ENCODE peak calls at places on chromosomes 7 and 10, in eight cellular contexts. One of them, this sample, is unnamed.

GRCh38 chr7:55193245-55193644 is 171.9 kb upstream of the LANCL2 start:
- DNase-seq in activated CD4-positive, CD25-positive, alpha-beta regulatory T cell treated with anti-CD3 and anti-CD28 coated beads, Interleukin-2, amount 50 U/mL, for 72 hours: no peak
- DNase-seq in amniotic epithelial cell: no peak
- DNase-seq in NCI-H774: no peak
- DNase-seq in stimulated activated CD4-positive, alpha-beta T cell treated with anti-CD3 and anti-CD28 coated beads, Interleukin-4, amount 100 ng/mL, for 1 hour: no peak
- DNase-seq in foreskin fibroblast: peak; percentile 17
- DNase-seq in NCI-H1105: no peak
- DNase-seq in sciatic nerve: no peak
- DNase-seq in this sample: no peak

GRCh38 chr7:18386590-18386989 is 109.0 kb upstream of the HDAC9 start:
- DNase-seq in activated CD4-positive, CD25-positive, alpha-beta regulatory T cell treated with anti-CD3 and anti-CD28 coated beads, Interleukin-2, amount 50 U/mL, for 72 hours: no peak
- DNase-seq in amniotic epithelial cell: no peak
- DNase-seq in NCI-H774: no peak
- DNase-seq in stimulated activated CD4-positive, alpha-beta T cell treated with anti-CD3 and anti-CD28 coated beads, Interleukin-4, amount 100 ng/mL, for 1 hour: no peak
- DNase-seq in foreskin fibroblast: no peak
- DNase-seq in NCI-H1105: no peak
- DNase-seq in sciatic nerve: no peak
- DNase-seq in this sample: no peak

GRCh38 chr7:124276005-124276606 is 243.2 kb upstream of the TMEM229A start:
- DNase-seq in activated CD4-positive, CD25-positive, alpha-beta regulatory T cell treated with anti-CD3 and anti-CD28 coated beads, Interleukin-2, amount 50 U/mL, for 72 hours: no peak
- DNase-seq in amniotic epithelial cell: peak; percentile 18
- DNase-seq in NCI-H774: no peak
- DNase-seq in stimulated activated CD4-positive, alpha-beta T cell treated with anti-CD3 and anti-CD28 coated beads, Interleukin-4, amount 100 ng/mL, for 1 hour: no peak
- DNase-seq in foreskin fibroblast: no peak
- DNase-seq in NCI-H1105: no peak
- DNase-seq in sciatic nerve: no peak
- DNase-seq in this sample: no peak

GRCh38 chr10:108450280-108450679 is 1285.8 kb upstream of the SORCS1 start:
- DNase-seq in activated CD4-positive, CD25-positive, alpha-beta regulatory T cell treated with anti-CD3 and anti-CD28 coated beads, Interleukin-2, amount 50 U/mL, for 72 hours: no peak
- DNase-seq in amniotic epithelial cell: no peak
- DNase-seq in NCI-H774: no peak
- DNase-seq in stimulated activated CD4-positive, alpha-beta T cell treated with anti-CD3 and anti-CD28 coated beads, Interleukin-4, amount 100 ng/mL, for 1 hour: no peak
- DNase-seq in foreskin fibroblast: no peak
- DNase-seq in NCI-H1105: no peak
- DNase-seq in sciatic nerve: no peak
- DNase-seq in this sample: no peak

GRCh38 chr7:50853311-50853710 is 70.6 kb upstream of the GRB10 start:
- DNase-seq in activated CD4-positive, CD25-positive, alpha-beta regulatory T cell treated with anti-CD3 and anti-CD28 coated beads, Interleukin-2, amount 50 U/mL, for 72 hours: no peak
- DNase-seq in amniotic epithelial cell: no peak
- DNase-seq in NCI-H774: no peak
- DNase-seq in stimulated activated CD4-positive, alpha-beta T cell treated with anti-CD3 and anti-CD28 coated beads, Interleukin-4, amount 100 ng/mL, for 1 hour: no peak
- DNase-seq in foreskin fibroblast: no peak
- DNase-seq in NCI-H1105: no peak
- DNase-seq in sciatic nerve: no peak
- DNase-seq in this sample: no peak

GRCh38 chr7:494261-494687 is 25.4 kb downstream of the PDGFA start:
- DNase-seq in activated CD4-positive, CD25-positive, alpha-beta regulatory T cell treated with anti-CD3 and anti-CD28 coated beads, Interleukin-2, amount 50 U/mL, for 72 hours: no peak
- DNase-seq in amniotic epithelial cell: no peak
- DNase-seq in NCI-H774: no peak
- DNase-seq in stimulated activated CD4-positive, alpha-beta T cell treated with anti-CD3 and anti-CD28 coated beads, Interleukin-4, amount 100 ng/mL, for 1 hour: no peak
- DNase-seq in foreskin fibroblast: no peak
- DNase-seq in NCI-H1105: no peak
- DNase-seq in sciatic nerve: peak; percentile 57
- DNase-seq in this sample: no peak

GRCh38 chr7:69814421-69814962 is 216.2 kb downstream of the AUTS2 start:
- DNase-seq in activated CD4-positive, CD25-positive, alpha-beta regulatory T cell treated with anti-CD3 and anti-CD28 coated beads, Interleukin-2, amount 50 U/mL, for 72 hours: no peak
- DNase-seq in amniotic epithelial cell: no peak
- DNase-seq in NCI-H774: no peak
- DNase-seq in stimulated activated CD4-positive, alpha-beta T cell treated with anti-CD3 and anti-CD28 coated beads, Interleukin-4, amount 100 ng/mL, for 1 hour: no peak
- DNase-seq in foreskin fibroblast: no peak
- DNase-seq in NCI-H1105: no peak
- DNase-seq in sciatic nerve: peak; percentile 59
- DNase-seq in this sample: peak; percentile 55

GRCh38 chr7:155337946-155338631 is 40.4 kb downstream of the INSIG1 start:
- DNase-seq in activated CD4-positive, CD25-positive, alpha-beta regulatory T cell treated with anti-CD3 and anti-CD28 coated beads, Interleukin-2, amount 50 U/mL, for 72 hours: no peak
- DNase-seq in amniotic epithelial cell: no peak
- DNase-seq in NCI-H774: no peak
- DNase-seq in stimulated activated CD4-positive, alpha-beta T cell treated with anti-CD3 and anti-CD28 coated beads, Interleukin-4, amount 100 ng/mL, for 1 hour: no peak
- DNase-seq in foreskin fibroblast: no peak
- DNase-seq in NCI-H1105: no peak
- DNase-seq in sciatic nerve: no peak
- DNase-seq in this sample: no peak

GRCh38 chr10:131872837-131873375 is 27.9 kb upstream of the PPP2R2D start:
- DNase-seq in activated CD4-positive, CD25-positive, alpha-beta regulatory T cell treated with anti-CD3 and anti-CD28 coated beads, Interleukin-2, amount 50 U/mL, for 72 hours: no peak
- DNase-seq in amniotic epithelial cell: no peak
- DNase-seq in NCI-H774: no peak
- DNase-seq in stimulated activated CD4-positive, alpha-beta T cell treated with anti-CD3 and anti-CD28 coated beads, Interleukin-4, amount 100 ng/mL, for 1 hour: no peak
- DNase-seq in foreskin fibroblast: no peak
- DNase-seq in NCI-H1105: no peak
- DNase-seq in sciatic nerve: peak; percentile 45
- DNase-seq in this sample: no peak

GRCh38 chr10:47363781-47364180 is 15.6 kb downstream of the RBP3 start:
- DNase-seq in activated CD4-positive, CD25-positive, alpha-beta regulatory T cell treated with anti-CD3 and anti-CD28 coated beads, Interleukin-2, amount 50 U/mL, for 72 hours: no peak
- DNase-seq in amniotic epithelial cell: no peak
- DNase-seq in NCI-H774: no peak
- DNase-seq in stimulated activated CD4-positive, alpha-beta T cell treated with anti-CD3 and anti-CD28 coated beads, Interleukin-4, amount 100 ng/mL, for 1 hour: no peak
- DNase-seq in foreskin fibroblast: no peak
- DNase-seq in NCI-H1105: no peak
- DNase-seq in sciatic nerve: no peak
- DNase-seq in this sample: no peak

GRCh38 chr10:97024181-97025073 is 161.3 kb downstream of the SLIT1 start:
- DNase-seq in activated CD4-positive, CD25-positive, alpha-beta regulatory T cell treated with anti-CD3 and anti-CD28 coated beads, Interleukin-2, amount 50 U/mL, for 72 hours: no peak
- DNase-seq in amniotic epithelial cell: peak; percentile 57
- DNase-seq in NCI-H774: no peak
- DNase-seq in stimulated activated CD4-positive, alpha-beta T cell treated with anti-CD3 and anti-CD28 coated beads, Interleukin-4, amount 100 ng/mL, for 1 hour: no peak
- DNase-seq in foreskin fibroblast: peak; percentile 72
- DNase-seq in NCI-H1105: no peak
- DNase-seq in sciatic nerve: peak; percentile 49
- DNase-seq in this sample: no peak

GRCh38 chr7:80643336-80643925 is 5.0 kb downstream of the CD36 start:
- DNase-seq in activated CD4-positive, CD25-positive, alpha-beta regulatory T cell treated with anti-CD3 and anti-CD28 coated beads, Interleukin-2, amount 50 U/mL, for 72 hours: no peak
- DNase-seq in amniotic epithelial cell: no peak
- DNase-seq in NCI-H774: no peak
- DNase-seq in stimulated activated CD4-positive, alpha-beta T cell treated with anti-CD3 and anti-CD28 coated beads, Interleukin-4, amount 100 ng/mL, for 1 hour: no peak
- DNase-seq in foreskin fibroblast: no peak
- DNase-seq in NCI-H1105: no peak
- DNase-seq in sciatic nerve: no peak
- DNase-seq in this sample: no peak

GRCh38 chr10:32412499-32412853 is 33.5 kb upstream of the CCDC7 start:
- DNase-seq in activated CD4-positive, CD25-positive, alpha-beta regulatory T cell treated with anti-CD3 and anti-CD28 coated beads, Interleukin-2, amount 50 U/mL, for 72 hours: no peak
- DNase-seq in amniotic epithelial cell: peak; percentile 85
- DNase-seq in NCI-H774: no peak
- DNase-seq in stimulated activated CD4-positive, alpha-beta T cell treated with anti-CD3 and anti-CD28 coated beads, Interleukin-4, amount 100 ng/mL, for 1 hour: no peak
- DNase-seq in foreskin fibroblast: no peak
- DNase-seq in NCI-H1105: no peak
- DNase-seq in sciatic nerve: no peak
- DNase-seq in this sample: no peak

GRCh38 chr7:128135275-128136214 is 104.3 kb upstream of the LRRC4 start:
- DNase-seq in activated CD4-positive, CD25-positive, alpha-beta regulatory T cell treated with anti-CD3 and anti-CD28 coated beads, Interleukin-2, amount 50 U/mL, for 72 hours: peak; percentile 67
- DNase-seq in amniotic epithelial cell: peak; percentile 24
- DNase-seq in NCI-H774: peak; percentile 40
- DNase-seq in stimulated activated CD4-positive, alpha-beta T cell treated with anti-CD3 and anti-CD28 coated beads, Interleukin-4, amount 100 ng/mL, for 1 hour: peak; percentile 68
- DNase-seq in foreskin fibroblast: peak; percentile 33
- DNase-seq in NCI-H1105: peak; percentile 58
- DNase-seq in sciatic nerve: peak; percentile 74
- DNase-seq in this sample: peak; percentile 14

GRCh38 chr7:131284702-131285419 is 42.8 kb upstream of the MKLN1 start:
- DNase-seq in activated CD4-positive, CD25-positive, alpha-beta regulatory T cell treated with anti-CD3 and anti-CD28 coated beads, Interleukin-2, amount 50 U/mL, for 72 hours: no peak
- DNase-seq in amniotic epithelial cell: peak; percentile 24
- DNase-seq in NCI-H774: no peak
- DNase-seq in stimulated activated CD4-positive, alpha-beta T cell treated with anti-CD3 and anti-CD28 coated beads, Interleukin-4, amount 100 ng/mL, for 1 hour: no peak
- DNase-seq in foreskin fibroblast: no peak
- DNase-seq in NCI-H1105: no peak
- DNase-seq in sciatic nerve: no peak
- DNase-seq in this sample: no peak

GRCh38 chr10:122033224-122033926 is 44.4 kb downstream of the TACC2 start:
- DNase-seq in activated CD4-positive, CD25-positive, alpha-beta regulatory T cell treated with anti-CD3 and anti-CD28 coated beads, Interleukin-2, amount 50 U/mL, for 72 hours: no peak
- DNase-seq in amniotic epithelial cell: no peak
- DNase-seq in NCI-H774: no peak
- DNase-seq in stimulated activated CD4-positive, alpha-beta T cell treated with anti-CD3 and anti-CD28 coated beads, Interleukin-4, amount 100 ng/mL, for 1 hour: no peak
- DNase-seq in foreskin fibroblast: no peak
- DNase-seq in NCI-H1105: no peak
- DNase-seq in sciatic nerve: no peak
- DNase-seq in this sample: no peak

GRCh38 chr7:77453531-77453930 is 37.4 kb upstream of the GSAP start:
- DNase-seq in activated CD4-positive, CD25-positive, alpha-beta regulatory T cell treated with anti-CD3 and anti-CD28 coated beads, Interleukin-2, amount 50 U/mL, for 72 hours: no peak
- DNase-seq in amniotic epithelial cell: no peak
- DNase-seq in NCI-H774: no peak
- DNase-seq in stimulated activated CD4-positive, alpha-beta T cell treated with anti-CD3 and anti-CD28 coated beads, Interleukin-4, amount 100 ng/mL, for 1 hour: no peak
- DNase-seq in foreskin fibroblast: peak; percentile 76
- DNase-seq in NCI-H1105: no peak
- DNase-seq in sciatic nerve: no peak
- DNase-seq in this sample: peak; percentile 55

GRCh38 chr7:147984265-147984664 is 606.3 kb upstream of the C7orf33 start:
- DNase-seq in activated CD4-positive, CD25-positive, alpha-beta regulatory T cell treated with anti-CD3 and anti-CD28 coated beads, Interleukin-2, amount 50 U/mL, for 72 hours: no peak
- DNase-seq in amniotic epithelial cell: no peak
- DNase-seq in NCI-H774: no peak
- DNase-seq in stimulated activated CD4-positive, alpha-beta T cell treated with anti-CD3 and anti-CD28 coated beads, Interleukin-4, amount 100 ng/mL, for 1 hour: no peak
- DNase-seq in foreskin fibroblast: no peak
- DNase-seq in NCI-H1105: no peak
- DNase-seq in sciatic nerve: no peak
- DNase-seq in this sample: no peak

GRCh38 chr7:11373546-11374142 is 400.0 kb downstream of the PHF14 start:
- DNase-seq in activated CD4-positive, CD25-positive, alpha-beta regulatory T cell treated with anti-CD3 and anti-CD28 coated beads, Interleukin-2, amount 50 U/mL, for 72 hours: no peak
- DNase-seq in amniotic epithelial cell: peak; percentile 14
- DNase-seq in NCI-H774: no peak
- DNase-seq in stimulated activated CD4-positive, alpha-beta T cell treated with anti-CD3 and anti-CD28 coated beads, Interleukin-4, amount 100 ng/mL, for 1 hour: no peak
- DNase-seq in foreskin fibroblast: peak; percentile 1
- DNase-seq in NCI-H1105: peak; percentile 52
- DNase-seq in sciatic nerve: no peak
- DNase-seq in this sample: no peak

GRCh38 chr7:29243777-29244655 is 49.4 kb downstream of the CHN2 start:
- DNase-seq in activated CD4-positive, CD25-positive, alpha-beta regulatory T cell treated with anti-CD3 and anti-CD28 coated beads, Interleukin-2, amount 50 U/mL, for 72 hours: no peak
- DNase-seq in amniotic epithelial cell: no peak
- DNase-seq in NCI-H774: no peak
- DNase-seq in stimulated activated CD4-positive, alpha-beta T cell treated with anti-CD3 and anti-CD28 coated beads, Interleukin-4, amount 100 ng/mL, for 1 hour: peak; percentile 33
- DNase-seq in foreskin fibroblast: no peak
- DNase-seq in NCI-H1105: no peak
- DNase-seq in sciatic nerve: no peak
- DNase-seq in this sample: no peak

GRCh38 chr10:113454341-113455061 is 98.4 kb upstream of the HABP2 start:
- DNase-seq in activated CD4-positive, CD25-positive, alpha-beta regulatory T cell treated with anti-CD3 and anti-CD28 coated beads, Interleukin-2, amount 50 U/mL, for 72 hours: no peak
- DNase-seq in amniotic epithelial cell: peak; percentile 10
- DNase-seq in NCI-H774: no peak
- DNase-seq in stimulated activated CD4-positive, alpha-beta T cell treated with anti-CD3 and anti-CD28 coated beads, Interleukin-4, amount 100 ng/mL, for 1 hour: peak; percentile 5
- DNase-seq in foreskin fibroblast: peak; percentile 6
- DNase-seq in NCI-H1105: no peak
- DNase-seq in sciatic nerve: peak; percentile 73
- DNase-seq in this sample: no peak

GRCh38 chr7:138865843-138866242 is 67.8 kb upstream of the ATP6V0A4 start:
- DNase-seq in activated CD4-positive, CD25-positive, alpha-beta regulatory T cell treated with anti-CD3 and anti-CD28 coated beads, Interleukin-2, amount 50 U/mL, for 72 hours: no peak
- DNase-seq in amniotic epithelial cell: no peak
- DNase-seq in NCI-H774: no peak
- DNase-seq in stimulated activated CD4-positive, alpha-beta T cell treated with anti-CD3 and anti-CD28 coated beads, Interleukin-4, amount 100 ng/mL, for 1 hour: no peak
- DNase-seq in foreskin fibroblast: no peak
- DNase-seq in NCI-H1105: no peak
- DNase-seq in sciatic nerve: no peak
- DNase-seq in this sample: no peak

GRCh38 chr7:7181519-7182155 is 707 bp upstream of the C1GALT1 start:
- DNase-seq in activated CD4-positive, CD25-positive, alpha-beta regulatory T cell treated with anti-CD3 and anti-CD28 coated beads, Interleukin-2, amount 50 U/mL, for 72 hours: peak; percentile 36
- DNase-seq in amniotic epithelial cell: peak; percentile 70
- DNase-seq in NCI-H774: peak; percentile 28
- DNase-seq in stimulated activated CD4-positive, alpha-beta T cell treated with anti-CD3 and anti-CD28 coated beads, Interleukin-4, amount 100 ng/mL, for 1 hour: peak; percentile 29
- DNase-seq in foreskin fibroblast: no peak
- DNase-seq in NCI-H1105: peak; percentile 29
- DNase-seq in sciatic nerve: no peak
- DNase-seq in this sample: no peak

GRCh38 chr7:105178928-105179541 is 165.0 kb downstream of the KMT2E start:
- DNase-seq in activated CD4-positive, CD25-positive, alpha-beta regulatory T cell treated with anti-CD3 and anti-CD28 coated beads, Interleukin-2, amount 50 U/mL, for 72 hours: no peak
- DNase-seq in amniotic epithelial cell: peak; percentile 24
- DNase-seq in NCI-H774: no peak
- DNase-seq in stimulated activated CD4-positive, alpha-beta T cell treated with anti-CD3 and anti-CD28 coated beads, Interleukin-4, amount 100 ng/mL, for 1 hour: no peak
- DNase-seq in foreskin fibroblast: no peak
- DNase-seq in NCI-H1105: no peak
- DNase-seq in sciatic nerve: no peak
- DNase-seq in this sample: no peak